ENCODE peak calls at places on chromosomes 4 and X, in ten cellular contexts. G is DMS 273 treated with DMSO at 0.1 percent for 48 hours; A is NCI-H510A; X is lower leg skin; B is HCEC 1CT; J is activated naive CD4-positive, alpha-beta T cell treated with anti-CD3 and anti-CD28 coated beads, Interleukin-2, amount 50 U/mL, for 16 hours; S is M059J; P is HS-27A; N is BJ; C is stromal cell of bone marrow. T is an unnamed sample.

GRCh38 chr4:185238261-185238681 is 28.9 kb downstream of the SNX25 start:
- DNase-seq in A (no peak), G (no peak), J (peak; percentile 33), C (peak; percentile 78), P (no peak), N (peak; percentile 50), B (peak; percentile 75), S (peak; percentile 55), X (no peak), T (no peak)

GRCh38 chr4:86432552-86433134 is 72.8 kb upstream of the MAPK10 start:
- DNase-seq in X (no peak), P (no peak), B (no peak), C (no peak), J (no peak), N (no peak), A (no peak), G (no peak), S (no peak), T (no peak)

GRCh38 chr4:124873361-124874171 is 161.0 kb upstream of the ANKRD50 start:
- DNase-seq in C (no peak), N (no peak), J (no peak), P (no peak), S (no peak), B (no peak), A (no peak), X (no peak), G (no peak), T (no peak)

GRCh38 chr4:8269535-8270417 is at the start of gene HTRA3:
- DNase-seq in X (no peak), C (no peak), N (no peak), B (no peak), P (no peak), J (no peak), G (no peak), S (no peak), A (no peak), T (no peak)

GRCh38 chr4:6724461-6725111 is 8.6 kb downstream of the BLOC1S4 start:
- DNase-seq in G (no peak), J (no peak), B (no peak), S (no peak), N (no peak), P (no peak), X (no peak), A (no peak), C (no peak), T (no peak)

GRCh38 chr4:161463436-161463835 is 700.4 kb downstream of the FSTL5 start:
- DNase-seq in S (no peak), X (no peak), A (no peak), P (no peak), N (no peak), G (no peak), C (no peak), B (no peak), J (no peak), T (no peak)

GRCh38 chrX:8084023-8084422 is 87.0 kb downstream of the VCX2 start:
- DNase-seq in N (no peak), B (no peak), X (no peak), S (peak; percentile 5), A (no peak), J (no peak), G (no peak), P (no peak), C (peak; percentile 10), T (no peak)

GRCh38 chr4:110620352-110621327 is 2.2 kb downstream of the PITX2 start:
- DNase-seq in S (no peak), X (peak; percentile 83), J (peak; percentile 11), N (no peak), A (peak; percentile 62), B (no peak), G (no peak), P (no peak), C (no peak), T (no peak)

GRCh38 chrX:47573334-47574095 is 8.7 kb upstream of the TIMP1 start:
- DNase-seq in C (no peak), A (no peak), N (peak; percentile 43), S (no peak), J (no peak), B (peak; percentile 10), G (no peak), X (peak; percentile 86), P (no peak), T (no peak)

GRCh38 chrX:19554786-19555185 is 39.5 kb upstream of the MAP3K15 start:
- DNase-seq in J (peak; percentile 12), A (no peak), S (peak; percentile 91), X (no peak), P (peak; percentile 19), N (peak; percentile 38), G (no peak), B (peak; percentile 38), C (peak; percentile 87), T (no peak)

GRCh38 chr4:86565641-86566040 is 28.5 kb upstream of the PTPN13 start:
- DNase-seq in X (no peak), J (no peak), P (no peak), C (no peak), A (no peak), G (no peak), B (no peak), S (no peak), N (no peak), T (no peak)

GRCh38 chr4:87101543-87102199 is 118.7 kb downstream of the KLHL8 start:
- DNase-seq in A (no peak), P (no peak), S (no peak), N (no peak), X (no peak), C (no peak), G (no peak), J (no peak), B (no peak), T (no peak)

GRCh38 chr4:149713031-149713430 is 102.6 kb downstream of the IQCM start:
- DNase-seq in X (no peak), G (no peak), B (no peak), S (no peak), A (no peak), C (no peak), P (no peak), N (no peak), J (no peak), T (no peak)

GRCh38 chr4:172986114-172986513 is 182.5 kb upstream of the GALNT7 start:
- DNase-seq in G (no peak), S (no peak), J (no peak), X (no peak), N (no peak), A (no peak), P (no peak), C (no peak), B (no peak), T (no peak)